ENCODE peak calls at places on chromosomes 12 and 14, in four cellular contexts. F is K562, O is WTC11, L is HepG2. T is an unnamed sample.

GRCh38 chr12:7994731-7995205 is 37.7 kb upstream of the FOXJ2 start:
- DNase-seq in L (no peak), F (no peak), O (peak), T (no peak)

GRCh38 chr14:36659010-36659821 is 2.4 kb upstream of the PAX9 start:
- DNase-seq in F (no peak), O (no peak), L (no peak), T (no peak)

GRCh38 chr14:84262932-84263331 is 1267.0 kb upstream of the FLRT2 start:
- DNase-seq in L (no peak), F (no peak), O (no peak), T (no peak)

GRCh38 chr12:238736-239398 is 23.8 kb downstream of the SLC6A13 start:
- DNase-seq in L (no peak), F (no peak), O (no peak), T (no peak)

GRCh38 chr12:96497800-96498199 is 8.4 kb downstream of the CFAP54 start:
- DNase-seq in F (no peak), O (no peak), L (no peak), T (no peak)

GRCh38 chr14:105206873-105207272 is 25.8 kb upstream of the NUDT14 start:
- DNase-seq in F (no peak), L (no peak), O (no peak), T (no peak)

GRCh38 chr12:52183544-52183910 is 8.3 kb downstream of the KRT80 start:
- DNase-seq in O (no peak), L (no peak), F (no peak), T (no peak)

GRCh38 chr12:98514984-98515367 is 414 bp upstream of the TMPO start:
- DNase-seq in O (no peak), L (no peak), F (no peak), T (no peak)

GRCh38 chr12:56601503-56601902 is 28.6 kb downstream of the BAZ2A start:
- DNase-seq in F (peak), L (no peak), O (peak), T (peak)

GRCh38 chr12:32921397-32921796 is 24.8 kb upstream of the PKP2 start:
- DNase-seq in O (no peak), L (no peak), F (no peak), T (no peak)

GRCh38 chr12:123767613-123768012 is 5.5 kb downstream of the DNAH10 start:
- DNase-seq in O (no peak), L (no peak), F (no peak), T (no peak)

GRCh38 chr14:37399517-37399916 is 195.5 kb downstream of the FOXA1 start:
- DNase-seq in L (no peak), O (no peak), F (no peak), T (no peak)

GRCh38 chr14:88554458-88555286 is at the start of gene PTPN21:
- DNase-seq in L (peak), O (peak), F (peak), T (peak)

GRCh38 chr12:26091837-26092236 is 33.0 kb downstream of the BHLHE41 start:
- DNase-seq in F (no peak), L (no peak), O (peak), T (no peak)

GRCh38 chr14:48325486-48325885 is 650.1 kb upstream of the MDGA2 start:
- DNase-seq in F (no peak), L (no peak), O (no peak), T (no peak)

GRCh38 chr12:46108721-46109120 is 118.3 kb upstream of the SCAF11 start:
- DNase-seq in L (no peak), O (no peak), F (no peak), T (no peak)

GRCh38 chr12:120399531-120399930 is 30.6 kb upstream of the MSI1 start:
- DNase-seq in O (no peak), L (no peak), F (no peak), T (no peak)

GRCh38 chr12:104704224-104704623 is 247.5 kb downstream of the CHST11 start:
- DNase-seq in F (no peak), L (no peak), O (peak), T (no peak)

GRCh38 chr12:96902076-96902475 is 5.0 kb upstream of the NEDD1 start:
- DNase-seq in L (no peak), O (no peak), F (no peak), T (no peak)

GRCh38 chr12:127118251-127118650 is 1148.7 kb upstream of the TMEM132C start:
- DNase-seq in L (no peak), O (no peak), F (no peak), T (no peak)

GRCh38 chr12:72547593-72547992 is 275.4 kb downstream of the TRHDE start:
- DNase-seq in O (no peak), F (no peak), L (no peak), T (no peak)

GRCh38 chr12:63882844-63883243 is 38.3 kb downstream of the SRGAP1 start:
- DNase-seq in F (no peak), L (no peak), O (peak), T (peak)

GRCh38 chr12:93594766-93595165 is 22.3 kb downstream of the SOCS2 start:
- DNase-seq in F (no peak), O (no peak), L (no peak), T (no peak)

GRCh38 chr12:64025174-64025958 is 180.9 kb downstream of the SRGAP1 start:
- DNase-seq in L (no peak), O (no peak), F (no peak), T (no peak)

GRCh38 chr14:105448706-105449111 is 25.9 kb upstream of the CRIP2 start:
- DNase-seq in L (peak), O (peak), F (peak), T (peak)

GRCh38 chr12:79737875-79738718 is 47.3 kb upstream of the PAWR start:
- DNase-seq in F (peak), L (peak), O (no peak), T (peak)

DNA sequence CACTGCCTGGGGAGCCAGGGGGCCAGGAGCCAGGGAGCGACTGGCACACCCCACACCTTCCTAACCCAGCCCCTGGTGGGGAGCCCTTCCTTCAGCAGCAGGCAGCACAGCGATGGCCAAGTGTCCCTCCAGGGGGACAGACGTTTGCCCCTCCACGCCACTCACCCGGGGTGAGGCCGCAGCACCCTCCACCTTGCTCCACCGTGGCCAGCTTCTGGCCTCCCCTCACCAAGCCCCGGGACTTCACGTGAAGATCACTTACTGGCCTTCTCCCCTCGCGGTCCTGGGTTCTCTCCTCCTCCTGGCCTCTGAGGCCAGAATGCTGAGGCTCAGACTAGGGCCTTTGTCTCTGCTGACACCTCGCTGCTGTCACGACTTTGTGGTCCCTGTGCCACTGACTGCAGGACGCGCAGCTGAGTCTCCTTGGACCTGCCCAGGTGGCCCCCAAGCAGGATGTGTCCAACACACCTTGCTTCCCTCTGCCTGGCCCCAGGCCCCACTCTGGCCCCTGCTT is 3.5 kb upstream of the ASPG start:
- DNase-seq in O (no peak), F (no peak), L (no peak), T (no peak)
- TF ChIP-seq ELF4 in O (no peak), F (no peak), L (no peak), T (no peak)

GRCh38 chr12:48281811-48282210 is 68.9 kb downstream of the ZNF641 start:
- DNase-seq in F (no peak), L (no peak), O (no peak), T (no peak)

GRCh38 chr12:48288387-48289268 is 62.1 kb downstream of the ZNF641 start:
- DNase-seq in L (no peak), F (no peak), O (no peak), T (no peak)

GRCh38 chr12:48291511-48291910 is 59.2 kb downstream of the ZNF641 start:
- DNase-seq in L (no peak), F (no peak), O (no peak), T (no peak)

GRCh38 chr12:48285751-48286650 is 64.7 kb downstream of the ZNF641 start:
- DNase-seq in L (no peak), F (no peak), O (no peak), T (no peak)

GRCh38 chr12:48286665-48287064 is 64.1 kb downstream of the ZNF641 start:
- DNase-seq in L (peak), O (peak), F (peak), T (peak)
- TF ChIP-seq SP1 in L (no peak), O (no peak), F (no peak), T (no peak)

GRCh38 chr14:81517798-81518398 is 15.8 kb downstream of the SEL1L start:
- DNase-seq in O (no peak), L (peak), F (no peak), T (no peak)
- TF ChIP-seq ELF4 in O (no peak), L (no peak), F (no peak), T (no peak)

DNA sequence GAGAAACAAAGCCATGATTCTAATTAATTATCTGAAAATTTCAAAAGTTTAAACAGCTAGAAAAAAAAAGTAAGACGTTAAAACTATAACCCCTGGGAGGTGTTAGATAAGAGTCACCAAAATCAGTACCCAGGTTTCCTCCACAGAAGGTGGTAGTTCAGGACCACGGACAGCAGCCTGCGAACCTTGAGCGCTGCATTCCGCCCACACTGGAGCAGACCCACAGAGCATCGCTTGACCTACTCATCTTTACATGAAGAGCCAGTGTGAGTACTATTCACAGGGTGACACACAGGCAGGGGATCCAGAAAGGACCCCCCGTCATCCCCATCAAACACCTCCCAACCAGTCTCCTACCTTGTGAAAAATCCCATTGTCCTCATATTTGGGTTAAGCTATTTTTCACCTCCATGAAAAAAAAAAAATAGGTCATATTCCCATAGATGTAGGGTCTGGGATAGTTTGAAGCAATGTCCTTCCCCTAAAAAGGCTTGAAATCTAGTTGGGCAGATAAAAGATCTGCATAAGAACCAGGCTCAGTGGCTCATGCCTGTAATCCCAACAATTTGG is 8.8 kb upstream of the CHGA start:
- DNase-seq in L (peak), O (peak), F (peak), T (no peak)
- TF ChIP-seq SP1 in L (no peak), O (peak), F (no peak), T (no peak)

DNA sequence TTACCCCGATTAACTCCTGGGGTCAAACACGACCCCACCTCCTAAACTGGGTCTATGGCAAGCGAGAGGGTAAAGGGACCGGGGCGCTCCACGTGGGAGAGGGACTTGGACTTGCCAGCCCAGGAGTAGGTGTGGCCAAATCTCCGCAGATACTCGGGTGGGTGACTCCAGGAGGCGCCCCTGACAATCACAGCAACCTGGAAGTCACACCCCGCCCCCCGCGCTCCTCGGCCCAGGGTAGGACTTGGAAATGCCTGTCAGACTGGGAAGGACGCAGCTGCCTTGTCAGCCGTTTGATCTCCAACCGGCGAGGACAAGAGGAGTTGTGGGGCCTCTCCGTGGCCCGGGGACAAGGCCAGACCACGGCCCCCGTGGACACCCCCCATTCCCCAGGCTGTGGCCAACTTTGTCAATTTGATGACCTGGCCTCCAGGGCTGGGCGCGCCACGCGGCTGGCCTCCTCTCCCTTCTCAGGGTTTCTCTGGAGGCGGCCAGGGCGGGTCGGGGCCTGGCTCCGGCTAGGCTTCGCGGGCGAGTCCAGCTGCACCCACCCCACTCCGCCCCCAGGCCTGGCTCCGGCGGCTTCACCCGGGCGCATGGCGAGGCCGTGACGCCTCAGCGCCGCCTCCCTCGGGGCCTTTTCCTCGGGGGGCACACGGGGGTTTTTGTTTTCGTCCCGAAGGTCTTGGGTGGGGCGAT is 1.2 kb upstream of the BCL11B start:
- DNase-seq in L (peak), O (peak), F (no peak), T (no peak)
- TF ChIP-seq ELF4 in L (no peak), O (no peak), F (no peak), T (no peak)

GRCh38 chr14:76294876-76295275 is 81.1 kb upstream of the ESRRB start:
- DNase-seq in F (no peak), L (no peak), O (no peak), T (no peak)
- TF ChIP-seq SP1 in F (no peak), L (no peak), O (no peak), T (no peak)

DNA sequence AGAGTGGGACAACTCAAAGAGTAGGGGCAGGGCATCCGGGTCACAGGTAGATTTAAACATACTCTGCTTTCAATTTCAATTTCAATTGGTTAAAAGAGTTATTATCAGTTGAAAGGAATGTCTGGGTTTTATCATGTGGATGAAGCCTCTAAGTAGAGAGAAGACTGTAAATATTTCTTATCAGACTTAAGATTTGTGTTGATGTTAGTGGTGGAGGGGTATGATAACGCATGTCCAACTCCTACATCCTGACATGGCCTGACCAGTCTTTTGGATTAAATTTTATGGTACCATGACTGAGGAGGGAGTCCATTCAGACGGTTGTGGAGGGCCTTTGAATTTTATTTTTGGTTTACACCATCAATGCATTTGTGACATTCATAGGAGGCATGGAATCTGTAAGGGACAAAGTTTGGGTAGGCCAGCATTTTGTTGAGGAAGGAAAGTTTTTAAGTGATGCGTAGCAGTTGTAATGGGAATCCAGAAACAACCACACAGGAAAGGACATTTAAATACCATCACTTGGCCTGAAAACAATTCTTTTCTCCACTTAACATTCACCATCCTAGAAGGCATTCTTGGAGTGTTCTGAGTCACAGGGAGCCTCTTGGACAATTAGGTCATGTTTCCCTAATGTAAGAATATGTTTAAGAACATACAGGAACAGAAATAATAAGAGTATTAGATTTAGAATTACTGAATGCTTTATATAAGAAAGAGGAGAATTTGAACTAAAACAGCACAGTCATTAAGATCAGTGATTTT is 371.9 kb downstream of the ATP23 start:
- DNase-seq in F (no peak), O (no peak), L (no peak), T (no peak)
- TF ChIP-seq ELF4 in F (no peak), O (no peak), L (no peak), T (no peak)

DNA sequence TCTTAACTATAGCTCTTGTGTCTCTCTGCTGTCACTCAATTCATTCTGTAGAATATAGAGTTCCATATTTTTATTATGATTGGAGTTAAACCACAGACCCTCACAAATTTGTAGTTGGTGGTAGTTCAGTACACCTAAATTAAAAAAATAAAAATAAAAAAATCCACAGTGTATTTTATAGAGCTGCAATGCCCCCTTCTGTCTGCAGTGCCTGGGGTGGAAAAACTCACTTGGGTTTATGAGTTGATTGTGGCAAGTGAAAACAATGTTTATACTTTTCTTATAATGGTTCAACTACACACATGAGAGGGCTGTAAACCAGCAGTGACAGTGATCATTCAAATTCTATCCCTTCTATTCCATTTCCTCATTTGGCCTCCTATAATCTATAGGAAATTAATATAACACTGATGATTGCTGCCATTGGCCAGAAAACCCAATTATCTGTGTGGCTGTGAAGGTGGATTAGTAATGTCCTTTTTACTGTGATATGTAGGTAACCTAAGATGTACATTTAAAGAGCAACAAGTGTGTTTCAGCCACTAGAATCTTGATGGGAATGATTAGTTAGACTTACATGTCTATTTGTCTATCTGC is 166.9 kb upstream of the LRIG3 start:
- DNase-seq in L (no peak), O (no peak), F (no peak), T (no peak)
- TF ChIP-seq SP1 in L (no peak), O (no peak), F (no peak), T (no peak)

GRCh38 chr14:100039903-100040302 is 25.3 kb upstream of the EVL start:
- DNase-seq in F (no peak), L (no peak), O (no peak), T (no peak)

GRCh38 chr14:100041274-100041673 is 23.9 kb upstream of the EVL start:
- DNase-seq in O (no peak), F (no peak), L (no peak), T (no peak)

GRCh38 chr14:100035700-100036099 is 29.5 kb upstream of the EVL start:
- DNase-seq in O (no peak), L (no peak), F (no peak), T (no peak)

GRCh38 chr14:100037351-100037750 is 27.9 kb upstream of the EVL start:
- DNase-seq in O (no peak), L (no peak), F (no peak), T (no peak)

GRCh38 chr14:100038065-100038464 is 27.2 kb upstream of the EVL start:
- DNase-seq in F (no peak), O (no peak), L (no peak), T (no peak)
- TF ChIP-seq ELF4 in F (no peak), O (no peak), L (no peak), T (no peak)

GRCh38 chr14:102094101-102094500 is 7.3 kb upstream of the HSP90AA1 start:
- DNase-seq in O (no peak), L (no peak), F (peak), T (no peak)

GRCh38 chr14:102095231-102095870 is 8.5 kb upstream of the HSP90AA1 start:
- DNase-seq in F (peak), O (no peak), L (no peak), T (no peak)

GRCh38 chr14:102097441-102098135 is 10.7 kb upstream of the HSP90AA1 start:
- DNase-seq in F (no peak), L (no peak), O (peak), T (no peak)

GRCh38 chr14:102095871-102096568 is 9.2 kb upstream of the HSP90AA1 start:
- DNase-seq in O (no peak), L (no peak), F (peak), T (no peak)

DNA sequence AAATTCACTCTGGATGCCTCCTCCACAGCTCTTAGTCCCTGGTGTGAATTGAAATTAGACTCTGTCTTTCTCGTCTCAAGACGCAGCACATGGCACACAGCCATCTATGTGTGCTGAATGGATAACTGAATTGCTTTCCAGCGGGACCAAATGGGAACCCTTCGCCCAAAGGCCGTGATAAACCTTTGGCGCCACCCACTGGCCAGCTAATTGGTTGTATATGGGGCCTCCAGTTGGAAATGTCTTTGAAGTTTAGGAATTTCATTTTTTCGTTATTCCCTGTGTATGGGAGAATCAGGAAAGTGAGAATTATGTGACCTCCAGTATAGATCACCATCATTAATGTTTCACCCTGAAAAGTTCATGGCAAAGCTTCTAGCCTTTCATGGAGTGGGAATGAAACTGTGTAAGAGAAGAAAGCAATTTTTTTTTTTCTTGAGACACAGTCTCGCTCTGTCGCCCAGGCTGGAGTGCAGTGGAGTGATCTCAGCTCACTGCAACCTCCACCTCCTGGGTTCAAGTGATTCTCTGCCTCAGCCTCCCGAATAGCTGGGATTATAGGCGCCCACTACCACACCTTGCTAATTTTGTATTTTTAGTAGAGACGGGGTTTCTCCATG is 9.8 kb upstream of the HSP90AA1 start:
- DNase-seq in L (peak), O (peak), F (peak), T (peak)
- TF ChIP-seq SP1 in L (no peak), O (no peak), F (no peak), T (no peak)